ENCODE peak calls at places on chromosomes 7 and 10, in five cellular contexts. One of them, this sample, is unnamed.

GRCh38 chr7:157660971-157661610 is 324.3 kb downstream of the DNAJB6 start:
- DNase-seq in colonic mucosa: no peak
- DNase-seq in stimulated activated CD4-positive, alpha-beta T cell treated with anti-CD3 and anti-CD28 coated beads, TNF-alpha, amount 100 ng/mL, for 1 hour: no peak
- DNase-seq in breast epithelium: no peak
- DNase-seq in stimulated activated CD8-positive, alpha-beta memory T cell treated with anti-CD3 and anti-CD28 coated beads, Interleukin-15, amount 100 ng/mL, for 1 hour: no peak
- DNase-seq in this sample: no peak

GRCh38 chr7:84912993-84913635 is 273.7 kb downstream of the SEMA3D start:
- DNase-seq in colonic mucosa: no peak
- DNase-seq in stimulated activated CD4-positive, alpha-beta T cell treated with anti-CD3 and anti-CD28 coated beads, TNF-alpha, amount 100 ng/mL, for 1 hour: no peak
- DNase-seq in breast epithelium: no peak
- DNase-seq in stimulated activated CD8-positive, alpha-beta memory T cell treated with anti-CD3 and anti-CD28 coated beads, Interleukin-15, amount 100 ng/mL, for 1 hour: no peak
- DNase-seq in this sample: no peak

GRCh38 chr7:151133266-151133985 is 34.1 kb downstream of the GBX1 start:
- DNase-seq in stimulated activated CD8-positive, alpha-beta memory T cell treated with anti-CD3 and anti-CD28 coated beads, Interleukin-15, amount 100 ng/mL, for 1 hour: no peak
- DNase-seq in stimulated activated CD4-positive, alpha-beta T cell treated with anti-CD3 and anti-CD28 coated beads, TNF-alpha, amount 100 ng/mL, for 1 hour: no peak
- DNase-seq in breast epithelium: no peak
- DNase-seq in colonic mucosa: no peak
- DNase-seq in this sample: no peak

GRCh38 chr10:96642973-96643372 is 56.2 kb upstream of the TM9SF3 start:
- DNase-seq in stimulated activated CD8-positive, alpha-beta memory T cell treated with anti-CD3 and anti-CD28 coated beads, Interleukin-15, amount 100 ng/mL, for 1 hour: no peak
- DNase-seq in colonic mucosa: peak; percentile 86
- DNase-seq in stimulated activated CD4-positive, alpha-beta T cell treated with anti-CD3 and anti-CD28 coated beads, TNF-alpha, amount 100 ng/mL, for 1 hour: no peak
- DNase-seq in breast epithelium: no peak
- DNase-seq in this sample: peak; percentile 58

GRCh38 chr10:4776234-4776638 is 49.8 kb upstream of the AKR1E2 start:
- DNase-seq in stimulated activated CD4-positive, alpha-beta T cell treated with anti-CD3 and anti-CD28 coated beads, TNF-alpha, amount 100 ng/mL, for 1 hour: no peak
- DNase-seq in colonic mucosa: no peak
- DNase-seq in stimulated activated CD8-positive, alpha-beta memory T cell treated with anti-CD3 and anti-CD28 coated beads, Interleukin-15, amount 100 ng/mL, for 1 hour: no peak
- DNase-seq in breast epithelium: no peak
- DNase-seq in this sample: no peak

GRCh38 chr10:62437696-62438095 is 63.5 kb downstream of the ZNF365 start:
- DNase-seq in stimulated activated CD8-positive, alpha-beta memory T cell treated with anti-CD3 and anti-CD28 coated beads, Interleukin-15, amount 100 ng/mL, for 1 hour: no peak
- DNase-seq in stimulated activated CD4-positive, alpha-beta T cell treated with anti-CD3 and anti-CD28 coated beads, TNF-alpha, amount 100 ng/mL, for 1 hour: no peak
- DNase-seq in colonic mucosa: peak; percentile 31
- DNase-seq in breast epithelium: no peak
- DNase-seq in this sample: no peak

GRCh38 chr7:34043461-34044318 is 138.4 kb downstream of the BMPER start:
- DNase-seq in stimulated activated CD8-positive, alpha-beta memory T cell treated with anti-CD3 and anti-CD28 coated beads, Interleukin-15, amount 100 ng/mL, for 1 hour: no peak
- DNase-seq in colonic mucosa: no peak
- DNase-seq in stimulated activated CD4-positive, alpha-beta T cell treated with anti-CD3 and anti-CD28 coated beads, TNF-alpha, amount 100 ng/mL, for 1 hour: no peak
- DNase-seq in breast epithelium: no peak
- DNase-seq in this sample: no peak

GRCh38 chr7:113085781-113086390 is 741 bp downstream of the GPR85 start:
- DNase-seq in stimulated activated CD4-positive, alpha-beta T cell treated with anti-CD3 and anti-CD28 coated beads, TNF-alpha, amount 100 ng/mL, for 1 hour: no peak
- DNase-seq in breast epithelium: no peak
- DNase-seq in colonic mucosa: no peak
- DNase-seq in stimulated activated CD8-positive, alpha-beta memory T cell treated with anti-CD3 and anti-CD28 coated beads, Interleukin-15, amount 100 ng/mL, for 1 hour: no peak
- DNase-seq in this sample: no peak

GRCh38 chr7:43637114-43637806 is 54.4 kb downstream of the STK17A start:
- DNase-seq in stimulated activated CD8-positive, alpha-beta memory T cell treated with anti-CD3 and anti-CD28 coated beads, Interleukin-15, amount 100 ng/mL, for 1 hour: no peak
- DNase-seq in breast epithelium: no peak
- DNase-seq in colonic mucosa: no peak
- DNase-seq in stimulated activated CD4-positive, alpha-beta T cell treated with anti-CD3 and anti-CD28 coated beads, TNF-alpha, amount 100 ng/mL, for 1 hour: no peak
- DNase-seq in this sample: no peak